ENCODE peak calls at places on chromosomes 13 and 19, in nine cellular contexts. One of them, this sample, is unnamed.

GRCh38 chr19:54448774-54449700 is at the start of gene LENG8:
- DNase-seq in neural progenitor cell: peak; percentile 96
- DNase-seq in stimulated activated CD4-positive, alpha-beta T cell treated with anti-CD3 and anti-CD28 coated beads, Interleukin-1b, Interleukin-23, amount 100 ng/mL, for 24 hours: peak; percentile 94
- DNase-seq in stimulated activated naive CD4-positive, alpha-beta T cell treated with Interleukin-2 at 50 U/mL for 16 hours: peak; percentile 95
- DNase-seq in AG20443: peak; percentile 98
- DNase-seq in T-helper 2 cell treated with Interferon-gamma antibody and Interleukin-4, amounts not matched to agents 5 μg/mL and 100 μg/mL, for 36 hours: peak; percentile 98
- DNase-seq in GM10248: peak; percentile 97
- DNase-seq in naive thymus-derived CD4-positive, alpha-beta T cell: peak; percentile 99
- DNase-seq in Calu3: peak; percentile 98
- DNase-seq in this sample: peak; percentile 96

GRCh38 chr19:3837922-3838321 is 30.9 kb downstream of the ZFR2 start:
- DNase-seq in neural progenitor cell: no peak
- DNase-seq in AG20443: no peak
- DNase-seq in Calu3: no peak
- DNase-seq in naive thymus-derived CD4-positive, alpha-beta T cell: no peak
- DNase-seq in T-helper 2 cell treated with Interferon-gamma antibody and Interleukin-4, amounts not matched to agents 5 μg/mL and 100 μg/mL, for 36 hours: no peak
- DNase-seq in stimulated activated naive CD4-positive, alpha-beta T cell treated with Interleukin-2 at 50 U/mL for 16 hours: no peak
- DNase-seq in GM10248: no peak
- DNase-seq in stimulated activated CD4-positive, alpha-beta T cell treated with anti-CD3 and anti-CD28 coated beads, Interleukin-1b, Interleukin-23, amount 100 ng/mL, for 24 hours: no peak
- DNase-seq in this sample: no peak

GRCh38 chr13:94112227-94112626 is 367.3 kb downstream of the DCT start:
- DNase-seq in neural progenitor cell: no peak
- DNase-seq in stimulated activated CD4-positive, alpha-beta T cell treated with anti-CD3 and anti-CD28 coated beads, Interleukin-1b, Interleukin-23, amount 100 ng/mL, for 24 hours: no peak
- DNase-seq in Calu3: no peak
- DNase-seq in T-helper 2 cell treated with Interferon-gamma antibody and Interleukin-4, amounts not matched to agents 5 μg/mL and 100 μg/mL, for 36 hours: no peak
- DNase-seq in GM10248: no peak
- DNase-seq in AG20443: peak; percentile 86
- DNase-seq in naive thymus-derived CD4-positive, alpha-beta T cell: no peak
- DNase-seq in stimulated activated naive CD4-positive, alpha-beta T cell treated with Interleukin-2 at 50 U/mL for 16 hours: no peak
- DNase-seq in this sample: no peak

GRCh38 chr13:60397693-60398437 is 845 bp downstream of the TDRD3 start:
- DNase-seq in AG20443: peak; percentile 70
- DNase-seq in stimulated activated naive CD4-positive, alpha-beta T cell treated with Interleukin-2 at 50 U/mL for 16 hours: peak; percentile 39
- DNase-seq in neural progenitor cell: peak; percentile 83
- DNase-seq in stimulated activated CD4-positive, alpha-beta T cell treated with anti-CD3 and anti-CD28 coated beads, Interleukin-1b, Interleukin-23, amount 100 ng/mL, for 24 hours: no peak
- DNase-seq in Calu3: peak; percentile 10
- DNase-seq in T-helper 2 cell treated with Interferon-gamma antibody and Interleukin-4, amounts not matched to agents 5 μg/mL and 100 μg/mL, for 36 hours: no peak
- DNase-seq in GM10248: peak; percentile 53
- DNase-seq in naive thymus-derived CD4-positive, alpha-beta T cell: peak; percentile 49
- DNase-seq in this sample: peak; percentile 9

GRCh38 chr13:52158629-52159158 is 703 bp downstream of the NEK3 start:
- DNase-seq in T-helper 2 cell treated with Interferon-gamma antibody and Interleukin-4, amounts not matched to agents 5 μg/mL and 100 μg/mL, for 36 hours: no peak
- DNase-seq in GM10248: no peak
- DNase-seq in AG20443: peak; percentile 66
- DNase-seq in naive thymus-derived CD4-positive, alpha-beta T cell: peak; percentile 10
- DNase-seq in neural progenitor cell: no peak
- DNase-seq in stimulated activated naive CD4-positive, alpha-beta T cell treated with Interleukin-2 at 50 U/mL for 16 hours: no peak
- DNase-seq in stimulated activated CD4-positive, alpha-beta T cell treated with anti-CD3 and anti-CD28 coated beads, Interleukin-1b, Interleukin-23, amount 100 ng/mL, for 24 hours: no peak
- DNase-seq in Calu3: peak; percentile 2
- DNase-seq in this sample: no peak

GRCh38 chr19:41993612-41994483 is at the start of gene ATP1A3:
- DNase-seq in AG20443: peak; percentile 92
- DNase-seq in stimulated activated CD4-positive, alpha-beta T cell treated with anti-CD3 and anti-CD28 coated beads, Interleukin-1b, Interleukin-23, amount 100 ng/mL, for 24 hours: peak; percentile 54
- DNase-seq in naive thymus-derived CD4-positive, alpha-beta T cell: peak; percentile 54
- DNase-seq in Calu3: peak; percentile 78
- DNase-seq in stimulated activated naive CD4-positive, alpha-beta T cell treated with Interleukin-2 at 50 U/mL for 16 hours: peak; percentile 57
- DNase-seq in neural progenitor cell: peak; percentile 93
- DNase-seq in GM10248: peak; percentile 82
- DNase-seq in T-helper 2 cell treated with Interferon-gamma antibody and Interleukin-4, amounts not matched to agents 5 μg/mL and 100 μg/mL, for 36 hours: peak; percentile 69
- DNase-seq in this sample: peak; percentile 44

GRCh38 chr19:47542030-47542475 is 27.2 kb upstream of the NAPA start:
- DNase-seq in naive thymus-derived CD4-positive, alpha-beta T cell: no peak
- DNase-seq in Calu3: no peak
- DNase-seq in GM10248: no peak
- DNase-seq in stimulated activated CD4-positive, alpha-beta T cell treated with anti-CD3 and anti-CD28 coated beads, Interleukin-1b, Interleukin-23, amount 100 ng/mL, for 24 hours: no peak
- DNase-seq in AG20443: peak; percentile 62
- DNase-seq in stimulated activated naive CD4-positive, alpha-beta T cell treated with Interleukin-2 at 50 U/mL for 16 hours: no peak
- DNase-seq in neural progenitor cell: no peak
- DNase-seq in T-helper 2 cell treated with Interferon-gamma antibody and Interleukin-4, amounts not matched to agents 5 μg/mL and 100 μg/mL, for 36 hours: no peak
- DNase-seq in this sample: no peak

GRCh38 chr13:64428196-64428595 is 2801.9 kb downstream of the PCDH9 start:
- DNase-seq in T-helper 2 cell treated with Interferon-gamma antibody and Interleukin-4, amounts not matched to agents 5 μg/mL and 100 μg/mL, for 36 hours: no peak
- DNase-seq in stimulated activated naive CD4-positive, alpha-beta T cell treated with Interleukin-2 at 50 U/mL for 16 hours: no peak
- DNase-seq in stimulated activated CD4-positive, alpha-beta T cell treated with anti-CD3 and anti-CD28 coated beads, Interleukin-1b, Interleukin-23, amount 100 ng/mL, for 24 hours: no peak
- DNase-seq in neural progenitor cell: peak; percentile 4
- DNase-seq in naive thymus-derived CD4-positive, alpha-beta T cell: no peak
- DNase-seq in Calu3: no peak
- DNase-seq in GM10248: no peak
- DNase-seq in AG20443: peak; percentile 12
- DNase-seq in this sample: no peak

GRCh38 chr13:36130542-36131214 is 504 bp downstream of the DCLK1 start:
- DNase-seq in T-helper 2 cell treated with Interferon-gamma antibody and Interleukin-4, amounts not matched to agents 5 μg/mL and 100 μg/mL, for 36 hours: no peak
- DNase-seq in AG20443: peak; percentile 25
- DNase-seq in stimulated activated CD4-positive, alpha-beta T cell treated with anti-CD3 and anti-CD28 coated beads, Interleukin-1b, Interleukin-23, amount 100 ng/mL, for 24 hours: no peak
- DNase-seq in stimulated activated naive CD4-positive, alpha-beta T cell treated with Interleukin-2 at 50 U/mL for 16 hours: no peak
- DNase-seq in naive thymus-derived CD4-positive, alpha-beta T cell: no peak
- DNase-seq in Calu3: no peak
- DNase-seq in neural progenitor cell: peak; percentile 76
- DNase-seq in GM10248: no peak
- DNase-seq in this sample: no peak

GRCh38 chr13:21138561-21138960 is 37.8 kb downstream of the SKA3 start:
- DNase-seq in GM10248: no peak
- DNase-seq in stimulated activated naive CD4-positive, alpha-beta T cell treated with Interleukin-2 at 50 U/mL for 16 hours: no peak
- DNase-seq in Calu3: no peak
- DNase-seq in neural progenitor cell: no peak
- DNase-seq in naive thymus-derived CD4-positive, alpha-beta T cell: no peak
- DNase-seq in T-helper 2 cell treated with Interferon-gamma antibody and Interleukin-4, amounts not matched to agents 5 μg/mL and 100 μg/mL, for 36 hours: no peak
- DNase-seq in AG20443: no peak
- DNase-seq in stimulated activated CD4-positive, alpha-beta T cell treated with anti-CD3 and anti-CD28 coated beads, Interleukin-1b, Interleukin-23, amount 100 ng/mL, for 24 hours: no peak
- DNase-seq in this sample: no peak